ENCODE peak calls at places on chromosomes 3 and 15, in four cellular contexts. V is GM12878, R is HepG2, H is K562. S is an unnamed sample.

GRCh38 chr3:179872842-179873241 is 163.9 kb downstream of the PEX5L start:
- DNase-seq in V (no peak), R (no peak), H (no peak), S (peak)

GRCh38 chr15:95603802-95604201 is 726.7 kb upstream of the NR2F2 start:
- DNase-seq in V (no peak), R (no peak), H (no peak), S (no peak)

GRCh38 chr3:172031957-172032356 is 7.4 kb upstream of the FNDC3B start:
- DNase-seq in V (no peak), R (no peak), H (no peak), S (no peak)

GRCh38 chr3:196273655-196274054 is 13.9 kb downstream of the PCYT1A start:
- DNase-seq in V (no peak), R (no peak), H (no peak), S (peak)

GRCh38 chr3:105284876-105285275 is 81.8 kb upstream of the ALCAM start:
- DNase-seq in V (no peak), R (no peak), H (no peak), S (no peak)

GRCh38 chr3:50516048-50516871 is 12.8 kb upstream of the CACNA2D2 start:
- DNase-seq in V (no peak), R (peak), H (peak), S (peak)

GRCh38 chr3:60421749-60422467 is 829.3 kb downstream of the FHIT start:
- DNase-seq in V (no peak), R (no peak), H (no peak), S (no peak)

GRCh38 chr15:48936666-48937065 is 27.1 kb downstream of the SHC4 start:
- DNase-seq in V (no peak), R (no peak), H (no peak), S (no peak)

GRCh38 chr15:78037328-78037727 is 40.2 kb downstream of the TBC1D2B start:
- DNase-seq in V (no peak), R (no peak), H (no peak), S (no peak)

GRCh38 chr3:95939235-95939824 is 875.1 kb upstream of the EPHA6 start:
- DNase-seq in V (no peak), R (no peak), H (no peak), S (no peak)

GRCh38 chr3:186477876-186478275 is 66.3 kb downstream of the CRYGS start:
- DNase-seq in V (no peak), R (no peak), H (no peak), S (no peak)

GRCh38 chr3:94004301-94004910 is 24.0 kb downstream of the STX19 start:
- DNase-seq in V (peak), R (peak), H (peak), S (no peak)

GRCh38 chr3:129593595-129594339 is 12.7 kb downstream of the PLXND1 start:
- DNase-seq in V (no peak), R (peak), H (no peak), S (no peak)

GRCh38 chr15:76342382-76343201 is 6.0 kb downstream of the ISL2 start:
- DNase-seq in V (no peak), R (no peak), H (peak), S (peak)

GRCh38 chr15:75955720-75956119 is 52.0 kb downstream of the FBXO22 start:
- DNase-seq in V (no peak), R (no peak), H (no peak), S (no peak)

DNA sequence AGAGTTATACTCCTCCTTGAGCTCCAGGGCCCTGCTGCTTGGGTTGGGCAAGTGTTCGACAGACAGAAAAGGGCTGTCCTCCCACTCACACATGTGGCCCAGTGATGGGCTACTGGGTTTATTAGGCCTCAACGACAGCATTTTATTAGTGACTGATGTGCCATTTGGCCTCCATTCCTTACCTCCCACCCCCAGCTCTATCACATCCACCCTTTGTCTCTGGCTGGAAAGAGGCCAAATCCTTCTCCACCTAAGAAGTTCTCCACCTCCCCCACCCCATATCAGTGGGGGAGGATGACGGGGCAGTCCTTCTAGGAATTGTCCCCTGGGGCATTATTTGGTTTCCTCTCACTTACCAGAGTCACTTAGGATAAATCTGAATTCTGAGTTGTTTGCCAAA is 57.1 kb upstream of the WNT5A start:
- DNase-seq in V (no peak), R (no peak), H (no peak), S (no peak)
- TF ChIP-seq ETV6 in V (no peak), R (no peak), H (no peak), S (no peak)

GRCh38 chr15:63076136-63077005 is 33.8 kb downstream of the TPM1 start:
- DNase-seq in V (no peak), R (no peak), H (no peak), S (peak)
- TF ChIP-seq CREB1 in V (no peak), R (no peak), H (no peak), S (no peak)

DNA sequence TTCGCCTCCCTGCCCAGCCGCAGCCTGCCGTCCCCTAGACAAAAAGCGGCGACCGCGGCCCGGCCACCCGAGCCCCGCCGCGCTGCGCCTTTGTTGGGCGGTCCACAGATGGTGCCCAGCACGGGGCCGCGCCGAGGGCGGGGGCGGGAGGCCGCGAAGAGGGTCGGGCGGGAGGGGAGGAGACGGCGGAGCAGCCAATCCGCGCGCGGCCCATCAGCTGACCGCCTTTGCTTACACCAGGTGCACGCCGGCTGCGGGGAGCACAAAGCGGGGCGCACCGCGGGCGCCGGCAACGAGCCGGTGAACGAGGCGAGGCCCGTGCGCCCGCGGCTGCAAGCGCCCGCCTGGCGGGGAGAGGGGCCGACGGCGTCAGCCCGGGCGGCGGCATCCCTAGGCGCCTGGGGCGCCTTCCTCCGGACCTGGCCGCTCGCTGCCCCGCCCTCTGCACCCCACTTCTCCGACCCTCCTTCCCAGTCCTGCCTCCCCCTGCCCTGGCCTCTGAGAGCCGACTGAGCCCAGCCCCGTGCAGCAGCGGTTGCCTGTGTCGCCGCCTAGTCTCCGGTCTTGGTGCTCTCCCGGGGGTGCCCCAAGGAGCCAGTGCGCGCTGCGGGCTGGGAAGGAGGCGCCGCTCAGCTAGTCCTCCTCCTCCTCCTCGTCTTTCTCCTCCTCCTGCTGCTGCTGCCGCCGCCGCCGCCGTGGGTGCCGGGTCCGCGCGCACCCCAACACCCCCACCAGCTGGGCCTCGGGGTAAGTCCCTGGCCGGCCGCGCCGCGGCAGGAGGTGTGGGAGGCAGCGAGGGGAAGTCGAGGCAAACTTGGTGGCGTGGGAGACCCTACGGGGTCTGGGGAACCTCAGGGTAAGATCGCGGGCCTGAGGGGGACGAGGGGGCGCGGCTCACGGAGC is at the start of gene LRRN1:
- DNase-seq in V (no peak), R (no peak), H (no peak), S (peak)
- TF ChIP-seq ETV6 in V (no peak), R (no peak), H (no peak), S (no peak)

DNA sequence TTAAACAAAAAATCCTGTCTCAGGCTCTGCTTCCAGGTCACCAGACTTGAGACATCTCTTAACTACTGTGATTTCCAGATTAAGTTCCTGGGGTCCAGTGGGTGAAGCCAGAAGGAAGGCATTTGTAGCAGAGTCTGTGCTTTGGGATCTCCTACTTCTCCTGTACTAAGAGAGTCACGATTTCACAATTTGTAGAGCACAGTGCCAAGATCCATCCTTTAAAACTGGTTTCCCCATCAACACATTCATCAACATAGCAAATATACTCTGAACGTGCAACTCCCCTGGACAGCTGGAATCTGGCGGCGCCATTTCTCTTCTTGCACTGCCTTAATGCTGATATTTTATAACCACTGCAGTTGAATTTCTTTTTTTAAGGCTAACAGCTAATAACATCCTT is 33.2 kb downstream of the CDCP1 start:
- DNase-seq in V (no peak), R (no peak), H (no peak), S (no peak)
- TF ChIP-seq CREB1 in V (no peak), R (no peak), H (no peak), S (no peak)

GRCh38 chr3:71247221-71247947 is 336.1 kb downstream of the FOXP1 start:
- DNase-seq in V (no peak), R (peak), H (peak), S (peak)
- TF ChIP-seq ETV6 in V (no peak), R (no peak), H (no peak), S (no peak)

GRCh38 chr3:111076732-111077131 is 5.1 kb downstream of the NECTIN3 start:
- DNase-seq in V (no peak), R (no peak), H (no peak), S (no peak)
- TF ChIP-seq CREB1 in V (no peak), R (no peak), H (no peak), S (no peak)

DNA sequence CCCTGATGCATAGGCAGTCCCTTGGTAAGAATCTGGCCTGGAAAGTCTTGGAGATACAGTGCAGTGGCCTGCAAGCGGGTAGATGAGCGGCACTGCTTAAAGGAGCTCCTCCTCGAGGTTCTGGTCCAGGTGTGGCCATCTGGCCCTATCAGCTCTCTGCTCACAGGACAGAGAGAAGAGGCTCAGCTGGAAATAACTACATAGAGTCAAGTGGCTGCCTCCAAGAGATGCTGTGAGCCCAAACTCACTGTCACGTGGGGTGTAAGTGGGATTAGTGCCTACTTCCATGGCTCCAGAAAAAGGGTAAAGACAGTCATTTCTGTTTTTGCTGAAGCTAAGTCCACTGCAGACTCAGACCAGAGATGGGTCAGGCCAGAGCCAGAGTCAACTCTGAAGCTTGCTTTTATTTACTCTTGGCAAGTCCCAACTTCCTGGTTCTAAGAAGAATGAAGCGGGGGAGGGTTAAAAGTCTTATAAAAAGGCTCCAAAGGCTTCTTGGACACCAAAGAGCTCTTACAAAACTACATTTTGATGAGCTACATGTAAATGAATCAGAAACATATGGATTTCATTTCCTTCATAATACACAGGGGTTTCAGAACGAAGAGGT is 77.2 kb downstream of the PDZRN3 start:
- DNase-seq in V (no peak), R (no peak), H (no peak), S (no peak)
- TF ChIP-seq ETV6 in V (no peak), R (no peak), H (no peak), S (no peak)

DNA sequence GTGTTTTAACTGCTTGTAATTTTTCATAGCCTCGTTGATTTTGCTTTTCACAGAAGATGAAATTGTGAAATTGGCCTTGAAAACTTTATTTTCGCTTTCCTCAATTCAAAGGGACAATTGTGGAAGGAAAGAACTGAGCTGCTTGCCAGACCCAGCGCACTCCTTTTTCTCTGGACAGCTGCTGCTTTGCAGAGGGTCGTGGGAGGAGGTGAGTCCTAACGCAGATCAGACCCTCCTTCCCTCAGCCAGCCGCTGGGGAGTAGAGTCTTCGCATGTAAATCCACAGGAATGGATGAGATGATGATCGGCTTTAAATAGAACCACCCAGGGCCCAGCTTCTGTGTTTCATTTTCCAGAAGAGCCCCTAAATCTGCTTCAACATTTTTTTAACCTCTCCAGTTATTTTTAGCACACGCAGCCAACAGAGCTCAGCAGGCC is 42.7 kb upstream of the UBE2E1 start:
- DNase-seq in V (no peak), R (no peak), H (no peak), S (no peak)
- TF ChIP-seq CREB1 in V (no peak), R (no peak), H (no peak), S (no peak)

DNA sequence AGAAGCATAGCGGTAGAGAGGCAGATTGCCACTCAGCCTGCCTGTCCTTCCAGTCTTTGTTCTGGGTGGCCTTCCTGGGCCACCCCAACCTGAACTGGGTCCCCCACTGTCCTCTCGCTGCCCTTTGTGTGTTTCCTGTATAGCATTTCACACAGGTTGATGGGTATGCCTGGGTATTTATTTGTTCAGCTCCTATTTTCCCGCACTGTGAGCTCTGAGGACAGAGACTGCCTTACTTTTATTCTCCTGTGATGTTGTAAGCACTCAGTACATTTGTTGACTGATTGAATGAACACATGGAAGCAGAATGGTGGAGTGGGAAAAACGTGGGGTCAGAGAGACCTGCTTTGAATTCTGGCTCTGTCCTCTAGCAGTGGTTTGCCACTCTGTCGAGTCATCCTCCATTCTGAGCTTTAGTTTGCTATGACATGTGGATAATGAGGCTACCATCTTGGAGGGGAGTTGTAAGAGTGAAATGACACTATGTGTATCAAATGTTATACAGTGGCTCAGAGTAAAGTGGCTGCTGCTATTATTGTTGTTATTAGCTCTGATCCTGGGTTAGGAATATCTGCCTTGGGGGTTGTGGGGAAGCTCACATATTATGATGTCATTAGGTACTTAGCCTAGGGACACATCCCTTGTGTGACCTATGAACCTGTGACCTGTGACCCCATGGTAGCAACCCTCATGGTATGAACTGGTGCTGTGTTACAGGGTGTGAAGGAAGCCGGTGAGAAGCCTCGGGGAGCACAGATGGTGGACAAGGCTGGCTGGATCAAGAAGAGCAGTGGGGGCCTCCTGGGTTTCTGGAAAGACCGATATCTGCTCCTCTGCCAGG is 6.4 kb downstream of the PLEKHO2 start:
- DNase-seq in V (no peak), R (peak), H (no peak), S (no peak)
- TF ChIP-seq ETV6 in V (no peak), R (no peak), H (no peak), S (no peak)

GRCh38 chr15:97678677-97679076 is 281.8 kb upstream of the ARRDC4 start:
- DNase-seq in V (no peak), R (no peak), H (no peak), S (no peak)
- TF ChIP-seq CREB1 in V (no peak), R (no peak), H (no peak), S (no peak)

S was measured in WTC11.